ENCODE peak calls at places on chromosomes 1 and 21, in six cellular contexts. One of them, this sample, is unnamed.

GRCh38 chr1:58768971-58769808 is 14.7 kb downstream of the JUN start:
- DNase-seq in A549: peak
- DNase-seq in HepG2: peak
- DNase-seq in GM12878: no peak
- DNase-seq in endothelial cell of umbilical vein: peak
- DNase-seq in K562: peak
- DNase-seq in this sample: peak

GRCh38 chr1:26696191-26696644 is 403 bp downstream of the ARID1A start:
- DNase-seq in A549: no peak
- DNase-seq in HepG2: no peak
- DNase-seq in GM12878: no peak
- DNase-seq in endothelial cell of umbilical vein: no peak
- DNase-seq in K562: no peak
- DNase-seq in this sample: no peak

GRCh38 chr21:46268371-46268770 is 17.0 kb downstream of the MCM3AP start:
- DNase-seq in A549: no peak
- DNase-seq in HepG2: no peak
- DNase-seq in GM12878: no peak
- DNase-seq in endothelial cell of umbilical vein: no peak
- DNase-seq in K562: no peak
- DNase-seq in this sample: no peak

GRCh38 chr1:35835398-35835797 is 27.6 kb downstream of the AGO4 start:
- DNase-seq in A549: no peak
- DNase-seq in HepG2: no peak
- DNase-seq in GM12878: no peak
- DNase-seq in endothelial cell of umbilical vein: no peak
- DNase-seq in K562: no peak
- DNase-seq in this sample: no peak

GRCh38 chr1:224182057-224182865 is 779 bp upstream of the DEGS1 start:
- DNase-seq in A549: peak
- DNase-seq in HepG2: no peak
- DNase-seq in GM12878: peak
- DNase-seq in endothelial cell of umbilical vein: no peak
- DNase-seq in K562: peak
- DNase-seq in this sample: no peak

GRCh38 chr1:206924549-206925115 is 2.9 kb upstream of the FCMR start:
- DNase-seq in A549: no peak
- DNase-seq in HepG2: no peak
- DNase-seq in GM12878: no peak
- DNase-seq in endothelial cell of umbilical vein: no peak
- DNase-seq in K562: no peak
- DNase-seq in this sample: no peak

GRCh38 chr1:18463984-18464664 is 16.6 kb upstream of the KLHDC7A start:
- DNase-seq in A549: no peak
- DNase-seq in HepG2: peak
- DNase-seq in GM12878: no peak
- DNase-seq in endothelial cell of umbilical vein: no peak
- DNase-seq in K562: no peak
- DNase-seq in this sample: no peak

GRCh38 chr1:19197849-19198248 is 12.2 kb downstream of the UBR4 start:
- DNase-seq in A549: no peak
- DNase-seq in HepG2: no peak
- DNase-seq in GM12878: no peak
- DNase-seq in endothelial cell of umbilical vein: no peak
- DNase-seq in K562: no peak
- DNase-seq in this sample: no peak

GRCh38 chr1:157739229-157739901 is 37.6 kb downstream of the FCRL2 start:
- DNase-seq in A549: no peak
- DNase-seq in HepG2: no peak
- DNase-seq in GM12878: no peak
- DNase-seq in endothelial cell of umbilical vein: no peak
- DNase-seq in K562: no peak
- DNase-seq in this sample: no peak

GRCh38 chr1:53469373-53469772 is 10.2 kb downstream of the DMRTB1 start:
- DNase-seq in A549: no peak
- DNase-seq in HepG2: no peak
- DNase-seq in GM12878: no peak
- DNase-seq in endothelial cell of umbilical vein: no peak
- DNase-seq in K562: no peak
- DNase-seq in this sample: no peak

GRCh38 chr1:55050283-55050682 is 10.9 kb downstream of the PCSK9 start:
- DNase-seq in A549: no peak
- DNase-seq in HepG2: no peak
- DNase-seq in GM12878: no peak
- DNase-seq in endothelial cell of umbilical vein: no peak
- DNase-seq in K562: no peak
- DNase-seq in this sample: no peak

GRCh38 chr1:220137006-220137794 is 43.3 kb downstream of the IARS2 start:
- DNase-seq in A549: no peak
- DNase-seq in HepG2: no peak
- DNase-seq in GM12878: no peak
- DNase-seq in endothelial cell of umbilical vein: peak
- DNase-seq in K562: no peak
- DNase-seq in this sample: no peak

GRCh38 chr1:44707959-44708831 is 22.8 kb downstream of the RNU5D-1 start:
- DNase-seq in A549: peak
- DNase-seq in HepG2: peak
- DNase-seq in GM12878: no peak
- DNase-seq in endothelial cell of umbilical vein: peak
- DNase-seq in K562: peak
- DNase-seq in this sample: peak

GRCh38 chr1:171817511-171818265 is 23.6 kb upstream of the DNM3 start:
- DNase-seq in A549: peak
- DNase-seq in HepG2: peak
- DNase-seq in GM12878: no peak
- DNase-seq in endothelial cell of umbilical vein: peak
- DNase-seq in K562: peak
- DNase-seq in this sample: peak

GRCh38 chr1:167499106-167499505 is 19.2 kb downstream of the CD247 start:
- DNase-seq in A549: no peak
- DNase-seq in HepG2: no peak
- DNase-seq in GM12878: no peak
- DNase-seq in endothelial cell of umbilical vein: no peak
- DNase-seq in K562: no peak
- DNase-seq in this sample: no peak

GRCh38 chr1:198932351-198932991 is 293.6 kb downstream of the PTPRC start:
- DNase-seq in A549: no peak
- DNase-seq in HepG2: no peak
- DNase-seq in GM12878: no peak
- DNase-seq in endothelial cell of umbilical vein: peak
- DNase-seq in K562: no peak
- DNase-seq in this sample: peak

GRCh38 chr1:58568911-58569310 is 8.1 kb downstream of the TACSTD2 start:
- DNase-seq in A549: no peak
- DNase-seq in HepG2: no peak
- DNase-seq in GM12878: no peak
- DNase-seq in endothelial cell of umbilical vein: no peak
- DNase-seq in K562: no peak
- DNase-seq in this sample: no peak

GRCh38 chr1:61244114-61244513 is 161.8 kb downstream of the NFIA start:
- DNase-seq in A549: no peak
- DNase-seq in HepG2: no peak
- DNase-seq in GM12878: no peak
- DNase-seq in endothelial cell of umbilical vein: peak
- DNase-seq in K562: peak
- DNase-seq in this sample: peak

GRCh38 chr1:20448626-20449215 is 37.3 kb downstream of the CAMK2N1 start:
- DNase-seq in A549: no peak
- DNase-seq in HepG2: no peak
- DNase-seq in GM12878: no peak
- DNase-seq in endothelial cell of umbilical vein: no peak
- DNase-seq in K562: no peak
- DNase-seq in this sample: no peak
- TF ChIP-seq MAX in A549: no peak
- TF ChIP-seq MAX in HepG2: no peak
- TF ChIP-seq MAX in GM12878: no peak
- TF ChIP-seq MAX in endothelial cell of umbilical vein: no peak
- TF ChIP-seq MAX in K562: no peak
- TF ChIP-seq MAX in this sample: no peak

DNA sequence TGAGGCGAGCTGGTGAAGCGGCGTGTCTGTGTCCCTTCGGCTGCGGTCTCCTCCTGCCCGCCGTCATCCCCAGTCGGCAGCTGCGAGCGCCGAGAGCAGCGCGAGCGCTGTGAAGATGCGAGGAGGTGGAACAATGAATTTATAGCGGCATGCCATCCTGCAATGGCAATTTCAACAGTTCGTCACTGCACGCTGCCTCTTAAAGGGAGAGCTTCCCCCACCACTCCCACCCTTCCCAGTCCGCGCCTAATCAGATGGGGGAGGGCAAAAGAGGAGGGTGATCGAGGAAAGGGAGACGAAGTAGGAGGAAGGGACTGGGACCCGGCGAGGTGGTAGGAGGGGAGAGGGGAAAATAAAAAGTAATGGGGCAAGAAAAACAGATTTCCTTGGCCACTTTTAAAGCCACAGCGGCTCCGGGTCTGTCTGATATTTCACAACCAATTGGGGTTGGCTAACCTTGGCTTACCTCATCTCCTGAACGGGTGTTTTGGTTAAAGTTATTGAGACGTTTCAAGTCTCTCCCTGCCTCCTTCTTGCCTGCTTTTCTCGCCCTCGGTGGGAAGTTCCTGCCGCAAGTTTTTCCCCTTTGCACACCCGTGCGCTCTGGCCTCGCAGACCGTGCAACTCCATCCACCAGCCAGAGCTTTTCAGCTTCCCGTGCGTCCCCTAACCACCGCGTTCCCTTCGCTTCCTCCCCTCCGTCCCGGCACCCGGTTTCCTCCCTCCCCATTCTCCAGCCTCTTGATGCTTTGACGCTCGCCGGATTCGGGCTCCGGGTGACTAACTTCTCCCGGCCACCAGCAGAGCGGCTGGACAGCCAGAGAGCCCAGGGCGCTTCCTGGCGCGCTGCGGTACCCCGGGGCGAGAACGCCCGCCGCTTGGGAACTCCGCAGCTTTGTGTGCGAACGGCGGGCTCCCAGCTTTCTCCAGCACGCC is at the start of gene ADAMTS5:
- DNase-seq in A549: no peak
- DNase-seq in HepG2: no peak
- DNase-seq in GM12878: no peak
- DNase-seq in endothelial cell of umbilical vein: peak
- DNase-seq in K562: no peak
- DNase-seq in this sample: peak
- TF ChIP-seq POLR2A in A549: no peak
- TF ChIP-seq POLR2A in HepG2: no peak
- TF ChIP-seq POLR2A in GM12878: no peak
- TF ChIP-seq POLR2A in endothelial cell of umbilical vein: no peak
- TF ChIP-seq POLR2A in K562: no peak
- TF ChIP-seq POLR2A in this sample: no peak

GRCh38 chr1:213166868-213167267 is 115.8 kb downstream of the RPS6KC1 start:
- DNase-seq in A549: no peak
- DNase-seq in HepG2: no peak
- DNase-seq in GM12878: no peak
- DNase-seq in endothelial cell of umbilical vein: no peak
- DNase-seq in K562: no peak
- DNase-seq in this sample: no peak
- TF ChIP-seq MYC in A549: no peak
- TF ChIP-seq MYC in HepG2: no peak
- TF ChIP-seq MYC in GM12878: no peak
- TF ChIP-seq MYC in endothelial cell of umbilical vein: no peak
- TF ChIP-seq MYC in K562: no peak
- TF ChIP-seq MYC in this sample: no peak

GRCh38 chr1:7449750-7450149 is 321.3 kb upstream of the VAMP3 start:
- DNase-seq in A549: no peak
- DNase-seq in HepG2: no peak
- DNase-seq in GM12878: no peak
- DNase-seq in endothelial cell of umbilical vein: no peak
- DNase-seq in K562: no peak
- DNase-seq in this sample: no peak
- TF ChIP-seq MAX in A549: no peak
- TF ChIP-seq MAX in HepG2: no peak
- TF ChIP-seq MAX in GM12878: no peak
- TF ChIP-seq MAX in endothelial cell of umbilical vein: no peak
- TF ChIP-seq MAX in K562: no peak
- TF ChIP-seq MAX in this sample: no peak

GRCh38 chr1:236604218-236605029 is at the start of gene HEATR1:
- DNase-seq in A549: peak
- DNase-seq in HepG2: peak
- DNase-seq in GM12878: peak
- DNase-seq in endothelial cell of umbilical vein: peak
- DNase-seq in K562: peak
- DNase-seq in this sample: peak
- TF ChIP-seq POLR2A in A549: peak
- TF ChIP-seq POLR2A in HepG2: peak
- TF ChIP-seq POLR2A in GM12878: peak
- TF ChIP-seq POLR2A in endothelial cell of umbilical vein: peak
- TF ChIP-seq POLR2A in K562: peak
- TF ChIP-seq POLR2A in this sample: peak

DNA sequence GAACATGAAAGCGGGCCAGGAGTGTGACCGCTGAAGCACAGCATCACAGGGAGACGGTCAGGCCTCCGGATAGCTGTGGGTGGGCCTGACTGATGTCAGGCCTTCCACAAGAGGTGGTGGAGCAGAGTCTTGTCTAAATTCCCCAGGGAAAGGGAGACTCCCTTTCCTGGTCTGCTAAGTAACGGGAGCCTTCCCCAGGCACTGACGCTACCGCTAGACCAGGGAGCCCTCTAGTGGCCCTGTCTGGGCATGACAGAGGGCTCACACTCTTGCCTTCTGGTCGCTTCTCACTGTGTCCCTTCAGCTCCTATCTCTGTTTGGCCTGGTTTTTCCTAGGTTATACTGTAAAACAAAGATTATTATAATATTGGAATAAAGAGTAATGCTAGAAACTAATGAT is 36.5 kb downstream of the ZNF695 start:
- DNase-seq in A549: no peak
- DNase-seq in HepG2: peak
- DNase-seq in GM12878: no peak
- DNase-seq in endothelial cell of umbilical vein: peak
- DNase-seq in K562: peak
- DNase-seq in this sample: peak
- TF ChIP-seq MYC in A549: no peak
- TF ChIP-seq MYC in HepG2: no peak
- TF ChIP-seq MYC in GM12878: no peak
- TF ChIP-seq MYC in endothelial cell of umbilical vein: no peak
- TF ChIP-seq MYC in K562: no peak
- TF ChIP-seq MYC in this sample: no peak

DNA sequence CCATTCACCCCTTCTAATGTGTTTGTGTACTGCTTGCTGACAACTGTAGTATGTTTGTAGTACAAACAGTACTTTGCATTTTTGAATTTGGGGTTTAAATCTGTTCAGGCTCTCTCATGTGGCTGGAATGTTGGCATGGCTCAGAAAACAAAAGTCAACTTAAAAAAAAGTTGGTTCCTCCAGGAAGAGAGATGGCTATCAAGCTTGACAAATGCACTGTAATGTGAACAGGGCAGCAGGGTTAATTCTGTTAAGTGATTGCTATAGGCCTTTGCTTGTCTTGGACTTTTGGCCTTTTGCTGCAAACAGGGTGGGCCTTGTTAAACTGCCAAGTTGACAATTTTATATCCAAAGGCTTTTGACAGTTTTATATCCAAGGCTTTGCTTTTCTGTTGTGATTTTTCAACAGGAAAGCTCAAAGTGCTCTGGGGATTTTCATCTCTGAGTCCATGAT is 169.8 kb downstream of the LTN1 start:
- DNase-seq in A549: no peak
- DNase-seq in HepG2: peak
- DNase-seq in GM12878: no peak
- DNase-seq in endothelial cell of umbilical vein: peak
- DNase-seq in K562: no peak
- DNase-seq in this sample: no peak
- TF ChIP-seq MAX in A549: no peak
- TF ChIP-seq MAX in HepG2: no peak
- TF ChIP-seq MAX in GM12878: no peak
- TF ChIP-seq MAX in endothelial cell of umbilical vein: no peak
- TF ChIP-seq MAX in K562: no peak
- TF ChIP-seq MAX in this sample: no peak

GRCh38 chr1:212558665-212559480 is 49.7 kb upstream of the ATF3 start:
- DNase-seq in A549: peak
- DNase-seq in HepG2: peak
- DNase-seq in GM12878: peak
- DNase-seq in endothelial cell of umbilical vein: peak
- DNase-seq in K562: peak
- DNase-seq in this sample: peak
- TF ChIP-seq POLR2A in A549: no peak
- TF ChIP-seq POLR2A in HepG2: no peak
- TF ChIP-seq POLR2A in GM12878: peak
- TF ChIP-seq POLR2A in endothelial cell of umbilical vein: peak
- TF ChIP-seq POLR2A in K562: peak
- TF ChIP-seq POLR2A in this sample: peak

This sample was measured in NB4.